ENCODE peak calls at places on chromosomes 12 and 14, in five cellular contexts. Y is stimulated activated CD8-positive, alpha-beta memory T cell treated with anti-CD3 and anti-CD28 coated beads, Interleukin-7, amount 100 ng/mL, for 1 hour; K is mesendoderm; Q is NCI-H1436; D is GM04503. W is an unnamed sample.

GRCh38 chr14:53032838-53033390 is 82.1 kb upstream of the FERMT2 start:
- DNase-seq in Q (no peak), D (no peak), Y (no peak), K (no peak), W (peak)

GRCh38 chr12:101942206-101942605 is 64.8 kb downstream of the DRAM1 start:
- DNase-seq in K (no peak), Y (no peak), D (no peak), Q (no peak), W (no peak)

GRCh38 chr12:42213023-42213422 is 25.0 kb downstream of the YAF2 start:
- DNase-seq in K (no peak), Q (no peak), Y (no peak), D (no peak), W (no peak)

GRCh38 chr14:53861781-53862180 is 94.8 kb downstream of the BMP4 start:
- DNase-seq in Y (no peak), Q (no peak), K (no peak), D (no peak), W (no peak)

GRCh38 chr14:36751920-36752319 is 90.3 kb downstream of the PAX9 start:
- DNase-seq in Q (no peak), Y (no peak), K (no peak), D (no peak), W (no peak)

GRCh38 chr14:91249841-91250616 is 5.5 kb upstream of the GPR68 start:
- DNase-seq in Q (peak), Y (no peak), K (peak), D (no peak), W (no peak)

GRCh38 chr14:22184157-22185025 is 404.6 kb downstream of the DAD1 start:
- DNase-seq in Q (no peak), K (no peak), D (no peak), Y (no peak), W (no peak)

GRCh38 chr14:29222671-29223268 is 456.2 kb downstream of the FOXG1 start:
- DNase-seq in K (peak), Y (no peak), D (no peak), Q (peak), W (peak)

GRCh38 chr12:47741340-47741703 is 16.0 kb upstream of the ENDOU start:
- DNase-seq in D (no peak), Y (peak), Q (peak), K (no peak), W (peak)

GRCh38 chr14:96586921-96587822 is 85.0 kb downstream of the PAPOLA start:
- DNase-seq in Q (no peak), Y (no peak), K (no peak), D (no peak), W (no peak)

GRCh38 chr14:49297102-49297501 is 289.1 kb downstream of the RPS29 start:
- DNase-seq in K (no peak), Y (no peak), D (no peak), Q (no peak), W (no peak)

GRCh38 chr14:23056956-23057756 is at the start of gene CDH24:
- DNase-seq in D (no peak), Y (peak), Q (no peak), K (peak), W (peak)

GRCh38 chr14:31932675-31933074 is 144.4 kb upstream of the ARHGAP5 start:
- DNase-seq in Q (no peak), Y (no peak), K (peak), D (no peak), W (no peak)

GRCh38 chr12:125434936-125435443 is 369.8 kb downstream of the AACS start:
- DNase-seq in K (no peak), Q (no peak), D (no peak), Y (no peak), W (no peak)

GRCh38 chr12:54437243-54437642 is 18.2 kb upstream of the ITGA5 start:
- DNase-seq in D (no peak), Y (no peak), Q (no peak), K (no peak), W (no peak)

GRCh38 chr14:95196268-95196667 is 38.9 kb upstream of the DICER1 start:
- DNase-seq in Q (no peak), D (no peak), Y (no peak), K (peak), W (no peak)

GRCh38 chr14:51386983-51387730 is 147.1 kb downstream of the TMX1 start:
- DNase-seq in D (no peak), Y (no peak), K (peak), Q (no peak), W (no peak)

GRCh38 chr14:60777856-60778578 is 43.5 kb downstream of the MNAT1 start:
- DNase-seq in Q (no peak), Y (no peak), D (peak), K (no peak), W (peak)

GRCh38 chr12:106953352-106954260 is 2.1 kb upstream of the TMEM263 start:
- DNase-seq in Y (no peak), K (no peak), D (no peak), Q (no peak), W (no peak)

GRCh38 chr12:132375747-132376463 is 46.5 kb upstream of the GALNT9 start:
- DNase-seq in D (no peak), Y (no peak), Q (no peak), K (no peak), W (no peak)

GRCh38 chr12:50081096-50081808 is 3.9 kb upstream of the SMARCD1 start:
- DNase-seq in K (peak), Q (no peak), Y (no peak), D (no peak), W (no peak)

GRCh38 chr14:73662439-73663056 is 17.8 kb downstream of the DNAL1 start:
- DNase-seq in D (peak), Y (no peak), Q (no peak), K (peak), W (peak)

GRCh38 chr12:124174406-124174805 is 120.5 kb upstream of the RFLNA start:
- DNase-seq in Q (no peak), K (no peak), Y (no peak), D (peak), W (peak)

GRCh38 chr14:106564058-106564643 is 1037.8 kb downstream of the TMEM121 start:
- DNase-seq in K (peak), Q (peak), Y (peak), D (no peak), W (no peak)

GRCh38 chr12:95997911-95998510 is 1.9 kb upstream of the HAL start:
- DNase-seq in K (no peak), D (no peak), Q (no peak), Y (no peak), W (no peak)

GRCh38 chr12:83136421-83136820 is 449.7 kb downstream of the TMTC2 start:
- DNase-seq in Q (no peak), D (no peak), K (no peak), Y (no peak), W (peak)

GRCh38 chr12:123945441-123946151 is 27.0 kb downstream of the CCDC92 start:
- DNase-seq in Q (no peak), Y (no peak), K (no peak), D (no peak), W (no peak)

GRCh38 chr12:63857771-63858670 is 13.5 kb downstream of the SRGAP1 start:
- DNase-seq in Y (no peak), D (no peak), Q (no peak), K (no peak), W (no peak)

GRCh38 chr12:124863409-124864325 is at the start of gene SCARB1:
- DNase-seq in Q (peak), K (peak), Y (peak), D (no peak), W (peak)

GRCh38 chr14:70822706-70823185 is 13.4 kb upstream of the MAP3K9 start:
- DNase-seq in Q (peak), K (peak), D (no peak), Y (no peak), W (peak)

GRCh38 chr14:100820945-100821344 is 5.0 kb upstream of the MEG3 start:
- DNase-seq in K (no peak), Q (no peak), D (no peak), Y (no peak), W (no peak)

GRCh38 chr14:23160924-23161522 is 22.4 kb downstream of the SLC7A8 start:
- DNase-seq in K (peak), Q (no peak), Y (no peak), D (no peak), W (peak)